ENCODE peak calls at places on chromosomes 2 and 18, in eight cellular contexts. L, S, A, H, D, J, F and Z are unnamed samples.

GRCh38 chr2:20108655-20109396 is 57.4 kb upstream of the LAPTM4A start:
- DNase-seq in L (no peak), S (no peak), A (no peak), H (no peak), D (no peak), J (no peak), F (peak; percentile 26), Z (no peak)

GRCh38 chr2:236691799-236692167 is 122.2 kb downstream of the ACKR3 start:
- DNase-seq in L (no peak), S (no peak), A (no peak), H (no peak), D (no peak), J (no peak), F (no peak), Z (no peak)

GRCh38 chr18:40222736-40223135 is 1732.3 kb upstream of the PIK3C3 start:
- DNase-seq in L (no peak), S (no peak), A (no peak), H (no peak), D (no peak), J (no peak), F (no peak), Z (no peak)

GRCh38 chr2:134667541-134667940 is 51.3 kb downstream of the TMEM163 start:
- DNase-seq in L (no peak), S (no peak), A (no peak), H (no peak), D (no peak), J (no peak), F (no peak), Z (no peak)

GRCh38 chr2:74414913-74415761 is 6.3 kb downstream of the C2orf81 start:
- DNase-seq in L (peak; percentile 45), S (no peak), A (peak; percentile 66), H (peak; percentile 23), D (no peak), J (peak; percentile 53), F (no peak), Z (no peak)

GRCh38 chr2:98530114-98530513 is 78.2 kb downstream of the COA5 start:
- DNase-seq in L (no peak), S (no peak), A (no peak), H (no peak), D (no peak), J (no peak), F (no peak), Z (no peak)

GRCh38 chr2:16756831-16757644 is 91.4 kb upstream of the CYRIA start:
- DNase-seq in L (peak; percentile 87), S (peak; percentile 81), A (peak; percentile 69), H (peak; percentile 66), D (peak; percentile 49), J (peak; percentile 69), F (peak; percentile 66), Z (peak; percentile 71)

GRCh38 chr2:216949685-216950397 is 90.0 kb upstream of the TNP1 start:
- DNase-seq in L (no peak), S (peak; percentile 33), A (no peak), H (no peak), D (no peak), J (no peak), F (no peak), Z (no peak)

GRCh38 chr2:119943058-119943457 is 69.8 kb upstream of the EPB41L5 start:
- DNase-seq in L (no peak), S (no peak), A (no peak), H (no peak), D (no peak), J (no peak), F (peak; percentile 57), Z (no peak)

GRCh38 chr2:241795021-241795999 is 13.7 kb upstream of the NEU4 start:
- DNase-seq in L (no peak), S (no peak), A (no peak), H (no peak), D (no peak), J (no peak), F (no peak), Z (no peak)

GRCh38 chr2:16665746-16666452 is at the start of gene CYRIA:
- DNase-seq in L (peak; percentile 84), S (peak; percentile 54), A (peak; percentile 71), H (peak; percentile 42), D (peak; percentile 47), J (peak; percentile 42), F (peak; percentile 56), Z (peak; percentile 30)

GRCh38 chr18:10252494-10252893 is 201.9 kb upstream of the APCDD1 start:
- DNase-seq in L (no peak), S (no peak), A (no peak), H (no peak), D (no peak), J (no peak), F (peak; percentile 42), Z (no peak)

GRCh38 chr2:197306691-197307030 is 3.9 kb downstream of the ANKRD44 start:
- DNase-seq in L (no peak), S (peak; percentile 63), A (peak; percentile 61), H (no peak), D (no peak), J (no peak), F (peak; percentile 49), Z (no peak)

GRCh38 chr2:10661846-10662245 is 27.9 kb downstream of the NOL10 start:
- DNase-seq in L (no peak), S (no peak), A (no peak), H (no peak), D (no peak), J (no peak), F (no peak), Z (no peak)

GRCh38 chr2:48448274-48449061 is 81.5 kb upstream of the STON1 start:
- DNase-seq in L (no peak), S (peak; percentile 17), A (no peak), H (peak; percentile 79), D (no peak), J (no peak), F (peak; percentile 42), Z (peak; percentile 79)

GRCh38 chr2:135066710-135067109 is 14.6 kb downstream of the RAB3GAP1 start:
- DNase-seq in L (no peak), S (no peak), A (no peak), H (no peak), D (no peak), J (no peak), F (no peak), Z (no peak)

GRCh38 chr2:85419009-85419711 is 646 bp downstream of the SH2D6 start:
- DNase-seq in L (no peak), S (no peak), A (no peak), H (no peak), D (no peak), J (no peak), F (no peak), Z (peak; percentile 37)

GRCh38 chr2:31390324-31390723 is 24.2 kb downstream of the XDH start:
- DNase-seq in L (no peak), S (no peak), A (no peak), H (no peak), D (no peak), J (no peak), F (no peak), Z (no peak)

GRCh38 chr2:24304098-24304497 is 56.2 kb downstream of the ITSN2 start:
- DNase-seq in L (no peak), S (no peak), A (no peak), H (no peak), D (no peak), J (no peak), F (no peak), Z (peak; percentile 8)

GRCh38 chr2:83795777-83796176 is 663.3 kb downstream of the SUCLG1 start:
- DNase-seq in L (no peak), S (no peak), A (no peak), H (no peak), D (no peak), J (no peak), F (no peak), Z (no peak)

GRCh38 chr2:46029332-46029811 is 267.8 kb upstream of the EPAS1 start:
- DNase-seq in L (peak; percentile 51), S (no peak), A (no peak), H (no peak), D (no peak), J (peak; percentile 54), F (no peak), Z (no peak)

GRCh38 chr2:233603520-233603919 is 13.9 kb upstream of the UGT1A8 start:
- DNase-seq in L (no peak), S (no peak), A (no peak), H (no peak), D (no peak), J (no peak), F (no peak), Z (no peak)

GRCh38 chr2:56286936-56287335 is 103.1 kb downstream of the CCDC85A start:
- DNase-seq in L (no peak), S (peak; percentile 26), A (no peak), H (no peak), D (no peak), J (no peak), F (peak; percentile 59), Z (no peak)

GRCh38 chr18:79523221-79523737 is 127.5 kb downstream of the NFATC1 start:
- DNase-seq in L (peak; percentile 20), S (peak; percentile 62), A (peak; percentile 73), H (peak; percentile 87), D (peak; percentile 45), J (no peak), F (no peak), Z (no peak)

GRCh38 chr2:236045264-236046235 is 122.6 kb downstream of the GBX2 start:
- DNase-seq in L (no peak), S (no peak), A (no peak), H (no peak), D (no peak), J (no peak), F (no peak), Z (no peak)

GRCh38 chr2:236489895-236490404 is 79.7 kb upstream of the ACKR3 start:
- DNase-seq in L (no peak), S (no peak), A (no peak), H (no peak), D (no peak), J (no peak), F (no peak), Z (no peak)

GRCh38 chr2:3434005-3434404 is 54.5 kb downstream of the TRAPPC12 start:
- DNase-seq in L (peak; percentile 25), S (no peak), A (no peak), H (no peak), D (no peak), J (no peak), F (no peak), Z (no peak)